ENCODE peak calls at places on chromosomes 4 and X, in ten cellular contexts. Q, D, N, S, M, B, F, X, Z and O are unnamed samples.

GRCh38 chr4:14652522-14652921 is 349.8 kb upstream of the CPEB2 start:
- DNase-seq in Q (no peak), D (no peak), N (no peak), S (no peak), M (no peak), B (no peak), F (no peak), X (no peak), Z (no peak), O (no peak)

GRCh38 chr4:72112514-72113156 is 80.8 kb downstream of the NPFFR2 start:
- DNase-seq in Q (peak; percentile 26), D (no peak), N (no peak), S (no peak), M (no peak), B (peak; percentile 38), F (no peak), X (no peak), Z (peak; percentile 80), O (peak; percentile 24)

GRCh38 chrX:11619426-11619825 is 46.3 kb downstream of the ARHGAP6 start:
- DNase-seq in Q (no peak), D (no peak), N (no peak), S (no peak), M (no peak), B (peak; percentile 9), F (no peak), X (no peak), Z (no peak), O (no peak)

GRCh38 chr4:179116011-179116410 is 1673.8 kb upstream of the AGA start:
- DNase-seq in Q (no peak), D (no peak), N (peak; percentile 8), S (no peak), M (no peak), B (no peak), F (no peak), X (no peak), Z (no peak), O (no peak)

GRCh38 chr4:1353186-1354055 is 6.4 kb downstream of the UVSSA start:
- DNase-seq in Q (no peak), D (no peak), N (no peak), S (peak; percentile 43), M (no peak), B (no peak), F (no peak), X (no peak), Z (no peak), O (no peak)

GRCh38 chrX:115632455-115632854 is 71.5 kb downstream of the PLS3 start:
- DNase-seq in Q (no peak), D (no peak), N (no peak), S (no peak), M (no peak), B (no peak), F (no peak), X (no peak), Z (peak; percentile 34), O (no peak)

GRCh38 chrX:138866643-138867042 is 155.1 kb upstream of the FGF13 start:
- DNase-seq in Q (no peak), D (no peak), N (no peak), S (no peak), M (no peak), B (no peak), F (no peak), X (no peak), Z (no peak), O (no peak)

GRCh38 chr4:10740227-10740626 is 55.7 kb upstream of the CLNK start:
- DNase-seq in Q (no peak), D (no peak), N (no peak), S (no peak), M (no peak), B (no peak), F (no peak), X (no peak), Z (no peak), O (no peak)

GRCh38 chrX:74537011-74537390 is 77.4 kb downstream of the RLIM start:
- DNase-seq in Q (no peak), D (no peak), N (peak; percentile 31), S (no peak), M (no peak), B (no peak), F (no peak), X (peak; percentile 37), Z (peak; percentile 2), O (no peak)

GRCh38 chrX:74534569-74535038 is 79.8 kb downstream of the RLIM start:
- DNase-seq in Q (peak; percentile 42), D (no peak), N (no peak), S (no peak), M (no peak), B (peak; percentile 56), F (no peak), X (no peak), Z (peak; percentile 5), O (no peak)

GRCh38 chrX:74535211-74535621 is 79.2 kb downstream of the RLIM start:
- DNase-seq in Q (peak; percentile 51), D (no peak), N (peak; percentile 62), S (no peak), M (peak; percentile 61), B (peak; percentile 70), F (peak; percentile 24), X (peak; percentile 49), Z (peak; percentile 31), O (peak; percentile 46)

GRCh38 chrX:74535633-74536141 is 78.7 kb downstream of the RLIM start:
- DNase-seq in Q (peak; percentile 54), D (peak; percentile 9), N (peak; percentile 54), S (peak; percentile 57), M (peak; percentile 43), B (peak; percentile 59), F (peak; percentile 69), X (peak; percentile 44), Z (peak; percentile 27), O (peak; percentile 58)

DNA sequence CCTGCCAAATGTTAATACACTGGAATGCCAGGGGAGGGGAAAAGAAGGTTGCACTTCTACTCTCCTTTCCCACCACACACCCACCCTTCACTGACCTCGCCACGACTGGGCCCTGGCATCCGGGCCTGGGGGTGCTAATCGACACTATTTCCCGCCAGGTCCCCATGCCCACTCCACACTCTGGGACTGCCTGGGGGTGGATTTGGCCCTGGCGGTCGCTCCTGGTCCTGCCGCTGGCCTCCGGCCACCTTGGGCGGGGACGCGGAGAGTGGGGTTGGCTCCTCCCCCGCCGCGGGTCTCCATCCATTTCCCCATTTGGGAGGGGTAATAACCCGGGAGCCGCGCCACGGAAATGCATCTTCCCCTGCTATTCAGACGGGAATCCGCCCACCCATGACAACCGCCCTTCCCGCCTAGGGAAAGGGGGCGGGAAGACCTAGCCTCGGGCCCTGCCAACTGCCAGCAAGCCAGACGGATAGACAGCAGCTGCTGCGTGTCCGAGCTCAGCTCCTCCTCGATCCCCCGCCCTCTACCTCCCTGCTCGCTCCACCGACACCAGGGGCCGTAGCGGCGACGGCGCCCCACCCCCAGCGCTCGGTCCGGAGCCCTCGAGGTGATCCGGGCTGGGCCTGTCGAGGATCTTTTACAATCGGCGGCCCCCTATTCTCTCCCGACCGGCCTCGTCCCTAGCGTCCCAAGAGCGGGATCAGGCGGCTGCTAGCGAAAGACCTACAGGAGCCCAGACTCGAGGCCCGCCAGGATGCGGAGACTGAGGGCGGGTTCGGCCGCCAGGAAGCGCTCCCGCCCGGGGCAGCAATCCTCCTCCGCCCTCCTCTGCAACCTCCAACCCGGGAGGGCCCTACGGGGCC is 78.0 kb downstream of the RLIM start:
- DNase-seq in Q (peak; percentile 65), D (peak; percentile 53), N (peak; percentile 60), S (peak; percentile 64), M (peak; percentile 56), B (peak; percentile 73), F (peak; percentile 82), X (peak; percentile 69), Z (peak; percentile 53), O (peak; percentile 75)
- TF ChIP-seq CTCF in Q (peak; percentile 9), D (peak; percentile 57), N (peak; percentile 5), S (no peak), M (peak; percentile 41), B (peak; percentile 39), F (peak; percentile 56), X (peak; percentile 35), Z (peak; percentile 54), O (no peak)

GRCh38 chrX:23554304-23554703 is 113.0 kb upstream of the PRDX4 start:
- DNase-seq in Q (peak; percentile 14), D (no peak), N (peak; percentile 55), S (no peak), M (peak; percentile 64), B (peak; percentile 33), F (no peak), X (no peak), Z (peak; percentile 7), O (peak; percentile 9)

GRCh38 chrX:23557070-23557469 is 110.2 kb upstream of the PRDX4 start:
- DNase-seq in Q (no peak), D (no peak), N (no peak), S (no peak), M (no peak), B (no peak), F (no peak), X (no peak), Z (no peak), O (no peak)

GRCh38 chrX:23559975-23560374 is 107.3 kb upstream of the PRDX4 start:
- DNase-seq in Q (no peak), D (no peak), N (peak; percentile 8), S (no peak), M (no peak), B (no peak), F (no peak), X (no peak), Z (no peak), O (no peak)
- TF ChIP-seq CTCF in Q (no peak), D (peak; percentile 28), N (peak; percentile 10), S (no peak), M (no peak), B (no peak), F (no peak), X (peak; percentile 51), Z (peak; percentile 27), O (no peak)

GRCh38 chr4:24473309-24473721 is 111.0 kb downstream of the DHX15 start:
- DNase-seq in Q (peak; percentile 42), D (no peak), N (peak; percentile 58), S (no peak), M (peak; percentile 42), B (peak; percentile 23), F (no peak), X (no peak), Z (no peak), O (no peak)
- TF ChIP-seq CTCF in Q (no peak), D (peak; percentile 22), N (peak; percentile 33), S (no peak), M (no peak), B (no peak), F (no peak), X (peak; percentile 48), Z (peak; percentile 39), O (no peak)

GRCh38 chrX:31653395-31653794 is 581.6 kb upstream of the FTHL17 start:
- DNase-seq in Q (no peak), D (no peak), N (no peak), S (no peak), M (no peak), B (no peak), F (no peak), X (no peak), Z (no peak), O (no peak)

GRCh38 chrX:31663172-31663571 is 591.3 kb upstream of the FTHL17 start:
- DNase-seq in Q (no peak), D (no peak), N (no peak), S (no peak), M (no peak), B (no peak), F (no peak), X (no peak), Z (no peak), O (no peak)

GRCh38 chrX:31661280-31661679 is 589.4 kb upstream of the FTHL17 start:
- DNase-seq in Q (no peak), D (no peak), N (no peak), S (no peak), M (peak; percentile 2), B (no peak), F (no peak), X (no peak), Z (no peak), O (no peak)

GRCh38 chrX:31656013-31656412 is 584.2 kb upstream of the FTHL17 start:
- DNase-seq in Q (no peak), D (no peak), N (no peak), S (no peak), M (no peak), B (peak; percentile 0), F (no peak), X (no peak), Z (peak; percentile 6), O (no peak)

DNA sequence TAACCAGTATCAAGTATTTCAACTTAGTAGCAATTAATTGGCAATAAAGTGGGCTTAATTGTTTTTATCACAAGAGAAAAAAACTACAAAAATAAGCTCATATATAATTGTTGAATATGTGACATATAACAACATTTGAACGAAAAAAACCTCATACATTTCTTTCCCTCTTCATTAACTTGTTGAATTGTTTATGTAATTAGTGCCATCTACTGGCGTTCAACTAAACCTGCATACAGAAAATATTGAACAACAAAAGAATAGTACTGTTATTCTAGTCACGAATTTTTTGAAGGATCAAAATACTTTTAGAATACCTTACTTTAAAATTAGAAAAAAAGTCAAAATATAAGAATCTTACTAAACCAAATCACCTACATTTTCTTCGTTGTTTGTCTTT is 586.5 kb upstream of the FTHL17 start:
- DNase-seq in Q (peak; percentile 4), D (no peak), N (peak; percentile 24), S (no peak), M (peak; percentile 30), B (peak; percentile 33), F (no peak), X (no peak), Z (no peak), O (no peak)
- TF ChIP-seq CTCF in Q (peak; percentile 58), D (peak; percentile 77), N (no peak), S (peak; percentile 38), M (peak; percentile 41), B (peak; percentile 55), F (peak; percentile 46), X (peak; percentile 70), Z (peak; percentile 33), O (peak; percentile 14)